ENCODE peak calls at places on chromosomes 13 and 19, in eight cellular contexts. One of them, this sample, is unnamed. For H3K4me1, the result is how much of the 10 kb centered on the place peaks cover.

GRCh38 chr19:23673132-23673531 is 13.9 kb downstream of the ZNF675 start:
- DNase-seq in heart left ventricle: no peak
- DNase-seq in heart right ventricle: no peak
- DNase-seq in breast epithelium: no peak
- DNase-seq in A549: no peak
- DNase-seq in BE2C: no peak
- DNase-seq in left ventricle myocardium inferior: no peak
- DNase-seq in body of pancreas: no peak
- DNase-seq in this sample: no peak

GRCh38 chr19:56538761-56539263 is at the start of gene ZFP28:
- DNase-seq in A549: no peak
- DNase-seq in body of pancreas: peak
- DNase-seq in heart right ventricle: peak
- DNase-seq in BE2C: peak
- DNase-seq in left ventricle myocardium inferior: peak
- DNase-seq in heart left ventricle: peak
- DNase-seq in breast epithelium: no peak
- DNase-seq in this sample: no peak

GRCh38 chr19:18053571-18054219 is 33.0 kb downstream of the IL12RB1 start:
- DNase-seq in breast epithelium: no peak
- DNase-seq in A549: no peak
- DNase-seq in heart right ventricle: no peak
- DNase-seq in heart left ventricle: no peak
- DNase-seq in body of pancreas: no peak
- DNase-seq in left ventricle myocardium inferior: no peak
- DNase-seq in BE2C: no peak
- DNase-seq in this sample: peak

GRCh38 chr13:50529154-50529882 is 314.2 kb downstream of the DLEU7 start:
- DNase-seq in body of pancreas: peak
- DNase-seq in left ventricle myocardium inferior: peak
- DNase-seq in breast epithelium: peak
- DNase-seq in heart right ventricle: peak
- DNase-seq in heart left ventricle: peak
- DNase-seq in A549: no peak
- DNase-seq in BE2C: peak
- DNase-seq in this sample: peak

GRCh38 chr13:81171065-81171647 is 830.2 kb upstream of the SPRY2 start:
- DNase-seq in A549: no peak
- DNase-seq in BE2C: no peak
- DNase-seq in left ventricle myocardium inferior: no peak
- DNase-seq in body of pancreas: no peak
- DNase-seq in heart left ventricle: no peak
- DNase-seq in breast epithelium: no peak
- DNase-seq in heart right ventricle: no peak
- DNase-seq in this sample: peak

GRCh38 chr13:30346159-30346788 is 38.9 kb upstream of the KATNAL1 start:
- DNase-seq in body of pancreas: no peak
- DNase-seq in heart left ventricle: no peak
- DNase-seq in BE2C: no peak
- DNase-seq in breast epithelium: peak
- DNase-seq in left ventricle myocardium inferior: no peak
- DNase-seq in A549: no peak
- DNase-seq in heart right ventricle: no peak
- DNase-seq in this sample: no peak

GRCh38 chr19:50912727-50913716 is 1.8 kb upstream of the KLK4 start:
- DNase-seq in body of pancreas: no peak
- DNase-seq in left ventricle myocardium inferior: no peak
- DNase-seq in breast epithelium: no peak
- DNase-seq in A549: no peak
- DNase-seq in heart left ventricle: no peak
- DNase-seq in heart right ventricle: no peak
- DNase-seq in BE2C: no peak
- DNase-seq in this sample: no peak

GRCh38 chr13:71801165-71801564 is 65.8 kb downstream of the DACH1 start:
- DNase-seq in left ventricle myocardium inferior: no peak
- DNase-seq in heart left ventricle: no peak
- DNase-seq in heart right ventricle: no peak
- DNase-seq in A549: no peak
- DNase-seq in BE2C: no peak
- DNase-seq in body of pancreas: no peak
- DNase-seq in breast epithelium: no peak
- DNase-seq in this sample: no peak

GRCh38 chr13:85729296-85729695 is 69.9 kb downstream of the SLITRK6 start:
- DNase-seq in body of pancreas: no peak
- DNase-seq in BE2C: no peak
- DNase-seq in breast epithelium: no peak
- DNase-seq in heart left ventricle: no peak
- DNase-seq in heart right ventricle: no peak
- DNase-seq in left ventricle myocardium inferior: no peak
- DNase-seq in A549: no peak
- DNase-seq in this sample: no peak

GRCh38 chr19:17867087-17867486 is 4.7 kb upstream of the SLC5A5 start:
- DNase-seq in heart right ventricle: no peak
- DNase-seq in BE2C: no peak
- DNase-seq in left ventricle myocardium inferior: no peak
- DNase-seq in breast epithelium: no peak
- DNase-seq in A549: no peak
- DNase-seq in heart left ventricle: no peak
- DNase-seq in body of pancreas: no peak
- DNase-seq in this sample: no peak

GRCh38 chr19:40691421-40692211 is 1.2 kb upstream of the NUMBL start:
- DNase-seq in breast epithelium: no peak
- DNase-seq in heart right ventricle: no peak
- DNase-seq in BE2C: no peak
- DNase-seq in left ventricle myocardium inferior: no peak
- DNase-seq in A549: peak
- DNase-seq in body of pancreas: peak
- DNase-seq in heart left ventricle: no peak
- DNase-seq in this sample: no peak

GRCh38 chr19:4839192-4839591 is 7.7 kb upstream of the TICAM1 start:
- DNase-seq in body of pancreas: no peak
- DNase-seq in heart right ventricle: no peak
- DNase-seq in A549: no peak
- DNase-seq in breast epithelium: no peak
- DNase-seq in heart left ventricle: no peak
- DNase-seq in left ventricle myocardium inferior: no peak
- DNase-seq in BE2C: no peak
- DNase-seq in this sample: no peak

GRCh38 chr13:40189885-40190655 is 476.4 kb downstream of the FOXO1 start:
- DNase-seq in left ventricle myocardium inferior: no peak
- DNase-seq in BE2C: no peak
- DNase-seq in breast epithelium: no peak
- DNase-seq in A549: no peak
- DNase-seq in heart right ventricle: no peak
- DNase-seq in body of pancreas: no peak
- DNase-seq in heart left ventricle: no peak
- DNase-seq in this sample: peak

GRCh38 chr13:111252449-111253124 is 67.9 kb upstream of the TEX29 start:
- DNase-seq in BE2C: no peak
- DNase-seq in A549: no peak
- DNase-seq in heart right ventricle: no peak
- DNase-seq in body of pancreas: no peak
- DNase-seq in breast epithelium: no peak
- DNase-seq in heart left ventricle: no peak
- DNase-seq in left ventricle myocardium inferior: peak
- DNase-seq in this sample: no peak

GRCh38 chr19:37329686-37330085 is 41.2 kb upstream of the ZNF527 start:
- DNase-seq in BE2C: no peak
- DNase-seq in breast epithelium: no peak
- DNase-seq in heart left ventricle: no peak
- DNase-seq in left ventricle myocardium inferior: no peak
- DNase-seq in A549: no peak
- DNase-seq in body of pancreas: no peak
- DNase-seq in heart right ventricle: no peak
- DNase-seq in this sample: no peak

GRCh38 chr19:44582581-44583265 is 30.6 kb upstream of the IGSF23 start:
- DNase-seq in breast epithelium: no peak
- DNase-seq in left ventricle myocardium inferior: no peak
- DNase-seq in A549: peak
- DNase-seq in heart left ventricle: no peak
- DNase-seq in heart right ventricle: peak
- DNase-seq in body of pancreas: peak
- DNase-seq in BE2C: peak
- DNase-seq in this sample: peak

GRCh38 chr19:8575467-8575997 is 1.7 kb downstream of the MYO1F start:
- DNase-seq in heart right ventricle: no peak
- DNase-seq in heart left ventricle: no peak
- DNase-seq in breast epithelium: no peak
- DNase-seq in left ventricle myocardium inferior: no peak
- DNase-seq in A549: no peak
- DNase-seq in BE2C: no peak
- DNase-seq in body of pancreas: no peak
- DNase-seq in this sample: peak

GRCh38 chr13:28252547-28252946 is 114.2 kb downstream of the PAN3 start:
- DNase-seq in breast epithelium: no peak
- DNase-seq in heart right ventricle: no peak
- DNase-seq in left ventricle myocardium inferior: no peak
- DNase-seq in body of pancreas: no peak
- DNase-seq in A549: no peak
- DNase-seq in BE2C: no peak
- DNase-seq in heart left ventricle: no peak
- DNase-seq in this sample: no peak

GRCh38 chr13:70424428-70424827 is 316.2 kb upstream of the KLHL1 start:
- DNase-seq in left ventricle myocardium inferior: no peak
- DNase-seq in body of pancreas: peak
- DNase-seq in A549: no peak
- DNase-seq in BE2C: peak
- DNase-seq in breast epithelium: no peak
- DNase-seq in heart right ventricle: no peak
- DNase-seq in heart left ventricle: no peak
- DNase-seq in this sample: no peak

GRCh38 chr19:33639034-33639681 is 17.4 kb downstream of the CHST8 start:
- DNase-seq in BE2C: no peak
- DNase-seq in A549: no peak
- DNase-seq in breast epithelium: no peak
- DNase-seq in heart right ventricle: no peak
- DNase-seq in left ventricle myocardium inferior: no peak
- DNase-seq in heart left ventricle: no peak
- DNase-seq in body of pancreas: no peak
- DNase-seq in this sample: no peak

GRCh38 chr13:90633849-90634248 is 713.6 kb upstream of the MIR17HG start:
- DNase-seq in heart left ventricle: no peak
- DNase-seq in left ventricle myocardium inferior: no peak
- DNase-seq in A549: no peak
- DNase-seq in breast epithelium: no peak
- DNase-seq in BE2C: no peak
- DNase-seq in body of pancreas: peak
- DNase-seq in heart right ventricle: no peak
- DNase-seq in this sample: no peak

GRCh38 chr13:21360463-21360862 is 98.6 kb downstream of the ZDHHC20 start:
- DNase-seq in BE2C: no peak
- DNase-seq in heart left ventricle: no peak
- DNase-seq in breast epithelium: no peak
- DNase-seq in left ventricle myocardium inferior: no peak
- DNase-seq in body of pancreas: no peak
- DNase-seq in heart right ventricle: no peak
- DNase-seq in A549: no peak
- DNase-seq in this sample: no peak

GRCh38 chr19:15210323-15210774 is 9.6 kb upstream of the NOTCH3 start:
- DNase-seq in A549: peak
- DNase-seq in BE2C: no peak
- DNase-seq in breast epithelium: no peak
- DNase-seq in body of pancreas: no peak
- DNase-seq in heart right ventricle: peak
- DNase-seq in left ventricle myocardium inferior: peak
- DNase-seq in heart left ventricle: peak
- DNase-seq in this sample: peak

GRCh38 chr13:85900521-85900920 is 101.3 kb upstream of the SLITRK6 start:
- DNase-seq in heart left ventricle: no peak
- DNase-seq in body of pancreas: no peak
- DNase-seq in BE2C: no peak
- DNase-seq in A549: no peak
- DNase-seq in heart right ventricle: no peak
- DNase-seq in breast epithelium: no peak
- DNase-seq in left ventricle myocardium inferior: no peak
- DNase-seq in this sample: no peak

GRCh38 chr13:37417042-37417441 is 181.5 kb downstream of the POSTN start:
- DNase-seq in heart right ventricle: no peak
- DNase-seq in BE2C: no peak
- DNase-seq in left ventricle myocardium inferior: no peak
- DNase-seq in breast epithelium: no peak
- DNase-seq in heart left ventricle: no peak
- DNase-seq in A549: no peak
- DNase-seq in body of pancreas: no peak
- DNase-seq in this sample: no peak

GRCh38 chr19:2061936-2062729 is 11.1 kb upstream of the MKNK2 start:
- DNase-seq in body of pancreas: no peak
- DNase-seq in heart left ventricle: no peak
- DNase-seq in BE2C: no peak
- DNase-seq in A549: no peak
- DNase-seq in left ventricle myocardium inferior: no peak
- DNase-seq in breast epithelium: no peak
- DNase-seq in heart right ventricle: no peak
- DNase-seq in this sample: no peak
- TF ChIP-seq CTCF in body of pancreas: no peak
- TF ChIP-seq CTCF in heart left ventricle: no peak
- TF ChIP-seq CTCF in BE2C: no peak
- TF ChIP-seq CTCF in A549: no peak
- TF ChIP-seq CTCF in left ventricle myocardium inferior: no peak
- TF ChIP-seq CTCF in breast epithelium: no peak
- TF ChIP-seq CTCF in heart right ventricle: peak
- TF ChIP-seq CTCF in this sample: no peak

GRCh38 chr13:97600438-97601080 is 166.6 kb downstream of the RAP2A start:
- DNase-seq in breast epithelium: no peak
- DNase-seq in BE2C: no peak
- DNase-seq in heart left ventricle: no peak
- DNase-seq in heart right ventricle: no peak
- DNase-seq in body of pancreas: no peak
- DNase-seq in left ventricle myocardium inferior: no peak
- DNase-seq in A549: no peak
- DNase-seq in this sample: no peak
- H3K4me3 ChIP-seq in breast epithelium: no peak
- H3K4me3 ChIP-seq in BE2C: no peak
- H3K4me3 ChIP-seq in heart left ventricle: no peak
- H3K4me3 ChIP-seq in heart right ventricle: no peak
- H3K4me3 ChIP-seq in body of pancreas: no peak
- H3K4me3 ChIP-seq in left ventricle myocardium inferior: no peak
- H3K4me3 ChIP-seq in A549: no peak
- H3K4me3 ChIP-seq in this sample: no peak

DNA sequence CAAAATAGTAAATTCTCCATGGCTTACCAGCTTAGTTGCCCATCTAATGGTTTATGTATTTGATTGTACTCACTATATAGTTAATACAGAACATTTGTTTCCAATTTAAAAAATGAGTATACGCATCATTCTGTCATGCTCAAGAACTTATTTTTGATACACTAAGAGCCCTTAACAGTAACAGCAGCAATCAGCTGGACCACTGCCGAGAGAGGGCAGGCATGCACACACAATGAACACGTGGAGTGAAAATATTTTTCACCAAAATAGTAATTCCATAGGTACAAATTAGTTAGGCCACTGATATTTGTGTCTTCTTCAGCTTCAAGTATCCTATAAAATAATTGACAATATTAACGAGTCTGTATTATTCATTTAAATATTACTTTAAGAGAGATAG is 109.9 kb downstream of the KLF12 start:
- DNase-seq in BE2C: no peak
- DNase-seq in heart right ventricle: no peak
- DNase-seq in left ventricle myocardium inferior: no peak
- DNase-seq in breast epithelium: no peak
- DNase-seq in heart left ventricle: no peak
- DNase-seq in body of pancreas: no peak
- DNase-seq in A549: no peak
- DNase-seq in this sample: no peak
- H3K4me1 ChIP-seq in BE2C: under half
- H3K4me1 ChIP-seq in heart right ventricle: under half
- H3K4me1 ChIP-seq in left ventricle myocardium inferior: under half
- H3K4me1 ChIP-seq in breast epithelium: under half
- H3K4me1 ChIP-seq in heart left ventricle: under half
- H3K4me1 ChIP-seq in body of pancreas: under half
- H3K4me1 ChIP-seq in A549: under half
- H3K4me1 ChIP-seq in this sample: under half

GRCh38 chr13:112443191-112444000 is 67.2 kb downstream of the SPACA7 start:
- DNase-seq in BE2C: no peak
- DNase-seq in left ventricle myocardium inferior: no peak
- DNase-seq in breast epithelium: no peak
- DNase-seq in heart right ventricle: no peak
- DNase-seq in body of pancreas: no peak
- DNase-seq in A549: no peak
- DNase-seq in heart left ventricle: no peak
- DNase-seq in this sample: peak
- TF ChIP-seq CTCF in BE2C: peak
- TF ChIP-seq CTCF in left ventricle myocardium inferior: no peak
- TF ChIP-seq CTCF in breast epithelium: no peak
- TF ChIP-seq CTCF in heart right ventricle: no peak
- TF ChIP-seq CTCF in body of pancreas: no peak
- TF ChIP-seq CTCF in A549: no peak
- TF ChIP-seq CTCF in heart left ventricle: no peak
- TF ChIP-seq CTCF in this sample: peak

This sample was measured in cardiac muscle cell.